ENCODE peak calls at places on chromosomes 1 and 21, in nine cellular contexts. I, V, M, H, W, N, C, X and R are unnamed samples.
A peak's percentile ranks its signal among the peaks of the same experiment; 100 is the strongest.

GRCh38 chr1:98817830-98818229 is 156.3 kb downstream of the SNX7 start:
- DNase-seq in I (no peak), V (no peak), M (no peak), H (no peak), W (no peak), N (no peak), C (no peak), X (no peak), R (no peak)

GRCh38 chr1:27027575-27028250 is 15.1 kb upstream of the TENT5B start:
- DNase-seq in I (no peak), V (no peak), M (no peak), H (no peak), W (no peak), N (no peak), C (no peak), X (no peak), R (no peak)

GRCh38 chr1:14129009-14129408 is 429.0 kb downstream of the PRDM2 start:
- DNase-seq in I (no peak), V (no peak), M (no peak), H (no peak), W (no peak), N (no peak), C (no peak), X (no peak), R (no peak)

GRCh38 chr1:43836267-43836951 is 97.2 kb upstream of the ARTN start:
- DNase-seq in I (peak; percentile 85), V (no peak), M (peak; percentile 86), H (peak; percentile 74), W (peak; percentile 97), N (peak; percentile 45), C (no peak), X (no peak), R (peak; percentile 88)

GRCh38 chr1:33424205-33424604 is 6.7 kb downstream of the PHC2 start:
- DNase-seq in I (no peak), V (no peak), M (no peak), H (no peak), W (no peak), N (no peak), C (no peak), X (no peak), R (no peak)

GRCh38 chr1:2046225-2046917 is 3.8 kb upstream of the PRKCZ start:
- DNase-seq in I (peak; percentile 63), V (no peak), M (no peak), H (peak; percentile 60), W (no peak), N (peak; percentile 68), C (peak; percentile 57), X (no peak), R (no peak)

GRCh38 chr21:42553435-42553834 is 39.8 kb downstream of the SLC37A1 start:
- DNase-seq in I (no peak), V (no peak), M (no peak), H (no peak), W (peak; percentile 12), N (no peak), C (no peak), X (no peak), R (no peak)

GRCh38 chr1:94646151-94646643 is 104.6 kb upstream of the F3 start:
- DNase-seq in I (no peak), V (no peak), M (no peak), H (no peak), W (no peak), N (no peak), C (no peak), X (no peak), R (no peak)

GRCh38 chr1:7418442-7419080 is 352.5 kb upstream of the VAMP3 start:
- DNase-seq in I (peak; percentile 11), V (no peak), M (no peak), H (no peak), W (no peak), N (no peak), C (no peak), X (no peak), R (no peak)

GRCh38 chr21:45811136-45811535 is 167.6 kb downstream of the PCBP3 start:
- DNase-seq in I (no peak), V (no peak), M (no peak), H (no peak), W (no peak), N (no peak), C (no peak), X (no peak), R (no peak)

GRCh38 chr21:37593015-37593414 is 226.4 kb downstream of the DYRK1A start:
- DNase-seq in I (no peak), V (no peak), M (no peak), H (no peak), W (no peak), N (no peak), C (no peak), X (no peak), R (peak; percentile 89)

GRCh38 chr21:45387506-45387905 is 17.5 kb upstream of the COL18A1 start:
- DNase-seq in I (no peak), V (no peak), M (no peak), H (no peak), W (no peak), N (no peak), C (no peak), X (no peak), R (no peak)

GRCh38 chr1:74772945-74773344 is 40.0 kb downstream of the TYW3 start:
- DNase-seq in I (no peak), V (no peak), M (no peak), H (no peak), W (no peak), N (no peak), C (no peak), X (no peak), R (peak; percentile 43)

GRCh38 chr1:100883963-100884362 is 10.7 kb downstream of the EXTL2 start:
- DNase-seq in I (no peak), V (no peak), M (no peak), H (no peak), W (no peak), N (peak; percentile 34), C (no peak), X (no peak), R (peak; percentile 72)

GRCh38 chr1:232868793-232869491 is 63.7 kb downstream of the MAP10 start:
- DNase-seq in I (no peak), V (peak; percentile 69), M (peak; percentile 75), H (no peak), W (peak; percentile 68), N (no peak), C (peak; percentile 45), X (peak; percentile 67), R (peak; percentile 18)

GRCh38 chr1:155277896-155278688 is 829 bp downstream of the HCN3 start:
- DNase-seq in I (peak; percentile 66), V (no peak), M (peak; percentile 73), H (peak; percentile 80), W (peak; percentile 74), N (peak; percentile 68), C (no peak), X (no peak), R (peak; percentile 64)

GRCh38 chr1:93015590-93015989 is 54.3 kb upstream of the DIPK1A start:
- DNase-seq in I (no peak), V (no peak), M (no peak), H (no peak), W (no peak), N (no peak), C (no peak), X (peak; percentile 60), R (peak; percentile 89)

GRCh38 chr1:150928286-150928685 is 2.1 kb downstream of the SETDB1 start:
- DNase-seq in I (no peak), V (no peak), M (no peak), H (no peak), W (no peak), N (no peak), C (no peak), X (no peak), R (no peak)

GRCh38 chr1:209768354-209768774 is 12.5 kb downstream of the TRAF3IP3 start:
- DNase-seq in I (peak; percentile 90), V (no peak), M (no peak), H (peak; percentile 91), W (no peak), N (no peak), C (no peak), X (no peak), R (no peak)

GRCh38 chr1:218759795-218760194 is 413.9 kb upstream of the LYPLAL1 start:
- DNase-seq in I (no peak), V (no peak), M (no peak), H (no peak), W (no peak), N (no peak), C (no peak), X (no peak), R (no peak)

GRCh38 chr1:107153033-107153432 is 12.2 kb downstream of the NTNG1 start:
- DNase-seq in I (no peak), V (no peak), M (no peak), H (no peak), W (peak; percentile 35), N (no peak), C (no peak), X (no peak), R (no peak)